ENCODE peak calls at places on chromosomes 16 and 17, in six cellular contexts. J, I, G, E, M and C are unnamed samples.

GRCh38 chr17:49990921-49991320 is 4.1 kb downstream of the DLX3 start:
- DNase-seq in J (no peak), I (no peak), G (no peak), E (no peak), M (no peak), C (no peak)

GRCh38 chr16:71421911-71422310 is 19.9 kb downstream of the TLE7 start:
- DNase-seq in J (peak; percentile 26), I (no peak), G (no peak), E (peak; percentile 76), M (peak; percentile 58), C (no peak)

GRCh38 chr16:50067290-50067853 is 1.6 kb downstream of the HEATR3 start:
- DNase-seq in J (peak; percentile 22), I (no peak), G (no peak), E (no peak), M (peak; percentile 79), C (peak; percentile 73)

GRCh38 chr16:17830651-17831050 is 359.9 kb upstream of the XYLT1 start:
- DNase-seq in J (no peak), I (no peak), G (no peak), E (no peak), M (no peak), C (no peak)

GRCh38 chr17:28370035-28370743 is at the start of gene VTN:
- DNase-seq in J (no peak), I (no peak), G (no peak), E (peak; percentile 64), M (peak; percentile 98), C (peak; percentile 16)

GRCh38 chr16:11218324-11218962 is 37.6 kb downstream of the SOCS1 start:
- DNase-seq in J (no peak), I (no peak), G (no peak), E (peak; percentile 53), M (no peak), C (no peak)

GRCh38 chr16:84502075-84502474 is 2.4 kb downstream of the MEAK7 start:
- DNase-seq in J (no peak), I (no peak), G (no peak), E (no peak), M (no peak), C (no peak)

GRCh38 chr16:49876716-49877129 is 20.8 kb upstream of the ZNF423 start:
- DNase-seq in J (no peak), I (peak; percentile 69), G (no peak), E (peak; percentile 91), M (no peak), C (peak; percentile 25)

GRCh38 chr16:2337431-2338296 is 2.9 kb downstream of the ABCA3 start:
- DNase-seq in J (no peak), I (no peak), G (no peak), E (no peak), M (no peak), C (peak; percentile 21)

GRCh38 chr16:88052661-88053060 is 101.4 kb downstream of the BANP start:
- DNase-seq in J (no peak), I (no peak), G (no peak), E (no peak), M (no peak), C (no peak)

GRCh38 chr16:64305663-64306062 is 816.2 kb downstream of the CDH11 start:
- DNase-seq in J (no peak), I (no peak), G (no peak), E (no peak), M (no peak), C (no peak)

GRCh38 chr16:26344976-26345375 is 653.2 kb downstream of the HS3ST4 start:
- DNase-seq in J (no peak), I (no peak), G (no peak), E (no peak), M (no peak), C (no peak)

GRCh38 chr16:87723224-87723619 is 42.6 kb downstream of the KLHDC4 start:
- DNase-seq in J (no peak), I (no peak), G (peak; percentile 58), E (peak; percentile 58), M (no peak), C (peak; percentile 88)

GRCh38 chr16:14186007-14186953 is 115.2 kb downstream of the MRTFB start:
- DNase-seq in J (no peak), I (peak; percentile 13), G (no peak), E (no peak), M (no peak), C (peak; percentile 78)

GRCh38 chr17:60577147-60577925 is 22.7 kb upstream of the PPM1D start:
- DNase-seq in J (no peak), I (no peak), G (peak; percentile 30), E (peak; percentile 23), M (peak; percentile 17), C (peak; percentile 67)

GRCh38 chr17:27446569-27447301 is 9.5 kb upstream of the KSR1 start:
- DNase-seq in J (no peak), I (no peak), G (no peak), E (peak; percentile 56), M (no peak), C (peak; percentile 97)

GRCh38 chr16:66618588-66618987 is 14.1 kb downstream of the CMTM3 start:
- DNase-seq in J (peak; percentile 70), I (no peak), G (no peak), E (no peak), M (no peak), C (peak; percentile 71)

DNA sequence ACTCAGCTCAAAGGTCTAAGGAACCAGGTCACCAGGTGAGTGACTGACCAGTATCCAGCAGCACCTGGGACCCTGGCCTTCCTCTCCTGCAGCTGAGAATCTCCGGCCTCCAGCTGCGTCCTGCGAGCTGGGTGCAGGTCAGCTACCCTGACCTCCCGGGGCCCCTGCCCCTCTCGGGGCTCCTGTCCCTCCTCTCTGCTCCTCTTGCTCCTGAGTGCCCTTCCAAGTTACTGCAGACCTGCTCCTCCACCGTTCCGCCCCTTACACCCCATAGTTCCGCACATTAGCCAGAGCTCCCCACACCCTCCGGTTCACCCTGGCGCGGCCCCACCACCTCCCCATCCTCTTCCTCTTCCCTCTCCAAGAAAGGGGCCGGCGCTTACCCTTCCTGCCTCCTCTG is 10.6 kb downstream of the FOXJ1 start:
- DNase-seq in J (no peak), I (no peak), G (no peak), E (no peak), M (no peak), C (no peak)
- TF ChIP-seq EZH2 in J (no peak), I (no peak), G (no peak), E (no peak), M (no peak), C (no peak)

GRCh38 chr16:53098526-53099317 is 43.9 kb downstream of the CHD9 start:
- DNase-seq in J (no peak), I (no peak), G (peak; percentile 66), E (peak; percentile 32), M (peak; percentile 48), C (peak; percentile 95)
- TF ChIP-seq POLR2A in J (no peak), I (peak; percentile 1), G (peak; percentile 65), E (no peak), M (no peak), C (peak; percentile 78)

GRCh38 chr17:57889252-57889651 is 39.4 kb upstream of the MRPS23 start:
- DNase-seq in J (no peak), I (no peak), G (no peak), E (no peak), M (no peak), C (no peak)
- H3K4me1 ChIP-seq in J (peaks cover 62% of the 10 kb centered on the region), I (peaks cover 8% of the 10 kb centered on the region), G (peaks cover 10% of the 10 kb centered on the region), E (peaks cover 16% of the 10 kb centered on the region), M (peaks cover 43% of the 10 kb centered on the region), C (peaks cover 26% of the 10 kb centered on the region)

GRCh38 chr16:4537376-4538066 is 1.1 kb downstream of the CDIP1 start:
- DNase-seq in J (no peak), I (no peak), G (no peak), E (no peak), M (no peak), C (no peak)

GRCh38 chr16:4539716-4540284 is 1.2 kb upstream of the CDIP1 start:
- DNase-seq in J (no peak), I (no peak), G (no peak), E (no peak), M (no peak), C (no peak)

GRCh38 chr16:4536391-4537106 is 2.0 kb downstream of the CDIP1 start:
- DNase-seq in J (no peak), I (no peak), G (no peak), E (no peak), M (no peak), C (no peak)

GRCh38 chr16:4538386-4539235 is at the start of gene CDIP1:
- DNase-seq in J (peak; percentile 89), I (peak; percentile 85), G (peak; percentile 82), E (peak; percentile 45), M (peak; percentile 91), C (peak; percentile 97)

GRCh38 chr16:4538067-4538385 is 547 bp downstream of the CDIP1 start:
- DNase-seq in J (no peak), I (no peak), G (no peak), E (no peak), M (no peak), C (peak; percentile 30)
- TF ChIP-seq EZH2 in J (no peak), I (no peak), G (no peak), E (no peak), M (no peak), C (peak; percentile 61)

DNA sequence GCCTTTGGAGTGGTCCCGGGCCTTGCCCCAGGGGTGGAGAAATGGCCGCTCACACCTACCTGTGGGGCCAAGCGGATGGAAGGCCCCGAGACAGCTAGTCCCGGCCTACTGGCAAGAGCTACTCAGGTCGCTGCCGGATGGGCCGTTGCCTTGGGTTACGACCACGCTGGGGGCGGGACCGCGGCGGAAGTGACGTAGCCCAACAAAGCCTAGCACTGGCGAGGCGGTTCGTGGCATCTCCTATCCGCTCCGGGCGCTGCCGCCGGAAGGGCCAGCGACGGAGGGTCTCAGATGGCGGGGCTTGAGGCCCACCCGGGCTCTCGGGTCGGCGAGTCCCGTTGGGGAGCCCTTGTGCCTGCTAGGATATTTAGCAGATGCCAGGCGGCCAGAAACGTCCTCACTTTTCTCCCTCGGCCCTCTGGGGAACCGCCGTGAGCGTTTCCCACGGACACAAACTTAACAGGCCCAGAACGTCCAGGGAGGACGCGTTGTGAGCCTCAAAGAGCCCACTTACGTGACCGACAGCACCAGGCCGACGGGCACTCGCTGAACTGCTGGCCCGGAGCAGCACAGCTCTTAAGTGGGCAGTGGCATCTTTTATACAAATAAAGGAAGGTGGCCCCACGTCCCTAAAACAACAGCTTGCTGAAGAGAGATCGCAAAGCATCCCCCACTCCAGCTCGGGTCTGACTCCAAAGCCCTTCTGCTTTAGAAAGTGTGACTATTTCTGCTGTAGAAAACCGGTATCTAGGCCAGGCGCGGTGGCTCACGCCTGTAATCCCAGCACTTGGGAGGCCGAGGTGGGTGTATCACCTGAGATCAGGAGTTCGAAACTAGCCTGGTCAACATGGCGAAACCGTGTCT is at the start of gene C16orf46:
- DNase-seq in J (peak; percentile 96), I (peak; percentile 90), G (peak; percentile 88), E (peak; percentile 96), M (peak; percentile 96), C (peak; percentile 97)
- TF ChIP-seq POLR2A in J (peak; percentile 80), I (peak; percentile 94), G (peak; percentile 96), E (peak; percentile 90), M (peak; percentile 97), C (peak; percentile 80)